ENCODE peak calls at places on chromosomes 3 and 15, in ten cellular contexts. G, S, R, I, F, V, E, W, M and P are unnamed samples.

GRCh38 chr15:38994310-38994709 is 429.7 kb upstream of the RASGRP1 start:
- DNase-seq in G (no peak), S (no peak), R (no peak), I (no peak), F (no peak), V (no peak), E (no peak), W (no peak), M (no peak), P (no peak)

GRCh38 chr15:96047255-96047931 is 283.1 kb upstream of the NR2F2 start:
- DNase-seq in G (no peak), S (peak; percentile 98), R (no peak), I (peak; percentile 83), F (peak; percentile 18), V (no peak), E (peak; percentile 60), W (no peak), M (peak; percentile 79), P (no peak)

GRCh38 chr3:13663781-13664535 is 115.0 kb downstream of the FBLN2 start:
- DNase-seq in G (no peak), S (no peak), R (no peak), I (no peak), F (no peak), V (no peak), E (no peak), W (no peak), M (no peak), P (no peak)

GRCh38 chr15:57611938-57612337 is 20.2 kb downstream of the MYZAP start:
- DNase-seq in G (no peak), S (no peak), R (peak; percentile 28), I (peak; percentile 32), F (peak; percentile 54), V (no peak), E (no peak), W (no peak), M (peak; percentile 39), P (no peak)

GRCh38 chr15:33100314-33100713 is 94.2 kb downstream of the FMN1 start:
- DNase-seq in G (no peak), S (no peak), R (no peak), I (no peak), F (no peak), V (no peak), E (no peak), W (no peak), M (no peak), P (no peak)

GRCh38 chr3:131242201-131242600 is 139.4 kb upstream of the NUDT16 start:
- DNase-seq in G (no peak), S (no peak), R (no peak), I (no peak), F (no peak), V (no peak), E (no peak), W (no peak), M (no peak), P (no peak)

GRCh38 chr3:46978381-46978780 is 1.1 kb upstream of the NBEAL2 start:
- DNase-seq in G (no peak), S (no peak), R (no peak), I (no peak), F (no peak), V (no peak), E (no peak), W (no peak), M (no peak), P (no peak)

GRCh38 chr15:70505411-70505919 is 257.9 kb downstream of the UACA start:
- DNase-seq in G (no peak), S (peak; percentile 87), R (no peak), I (peak; percentile 79), F (no peak), V (no peak), E (no peak), W (no peak), M (peak; percentile 79), P (no peak)

GRCh38 chr3:107133891-107134290 is 243.3 kb upstream of the CCDC54 start:
- DNase-seq in G (no peak), S (no peak), R (no peak), I (no peak), F (no peak), V (no peak), E (no peak), W (no peak), M (no peak), P (no peak)

GRCh38 chr3:51968175-51968681 is 974 bp upstream of the PCBP4 start:
- DNase-seq in G (no peak), S (peak; percentile 18), R (peak; percentile 69), I (peak; percentile 28), F (peak; percentile 42), V (no peak), E (no peak), W (no peak), M (no peak), P (no peak)

GRCh38 chr3:115252679-115253078 is 105.6 kb upstream of the ZBTB20 start:
- DNase-seq in G (no peak), S (no peak), R (no peak), I (no peak), F (no peak), V (no peak), E (no peak), W (no peak), M (no peak), P (no peak)

GRCh38 chr3:71035314-71035713 is 548.2 kb downstream of the FOXP1 start:
- DNase-seq in G (no peak), S (peak; percentile 83), R (no peak), I (peak; percentile 83), F (no peak), V (no peak), E (no peak), W (no peak), M (peak; percentile 68), P (no peak)

GRCh38 chr3:41900265-41900664 is 61.6 kb downstream of the ULK4 start:
- DNase-seq in G (peak; percentile 26), S (peak; percentile 44), R (no peak), I (no peak), F (no peak), V (no peak), E (no peak), W (no peak), M (peak; percentile 3), P (no peak)

GRCh38 chr3:151425640-151426336 is 35.1 kb downstream of the IGSF10 start:
- DNase-seq in G (no peak), S (no peak), R (no peak), I (no peak), F (no peak), V (no peak), E (no peak), W (no peak), M (peak; percentile 23), P (no peak)
- TF ChIP-seq CTCF in G (peak; percentile 4), S (peak; percentile 34), R (no peak), I (peak; percentile 26), F (no peak), V (no peak), E (no peak), W (no peak), M (peak; percentile 74), P (peak; percentile 44)

GRCh38 chr15:67547836-67548531 is 5.5 kb downstream of the MAP2K5 start:
- DNase-seq in G (no peak), S (peak; percentile 73), R (no peak), I (no peak), F (no peak), V (no peak), E (no peak), W (no peak), M (peak; percentile 30), P (no peak)
- TF ChIP-seq CTCF in G (no peak), S (no peak), R (no peak), I (no peak), F (no peak), V (no peak), E (no peak), W (no peak), M (no peak), P (no peak)

GRCh38 chr3:10335190-10335738 is 14.4 kb upstream of the SEC13 start:
- DNase-seq in G (no peak), S (no peak), R (no peak), I (no peak), F (no peak), V (no peak), E (no peak), W (no peak), M (no peak), P (no peak)

GRCh38 chr3:10334042-10334441 is 13.1 kb upstream of the SEC13 start:
- DNase-seq in G (no peak), S (no peak), R (no peak), I (no peak), F (no peak), V (no peak), E (no peak), W (no peak), M (no peak), P (no peak)

GRCh38 chr3:10335871-10336622 is 15.1 kb upstream of the SEC13 start:
- DNase-seq in G (no peak), S (no peak), R (no peak), I (no peak), F (no peak), V (no peak), E (no peak), W (no peak), M (no peak), P (no peak)

GRCh38 chr3:10333359-10333670 is 12.4 kb upstream of the SEC13 start:
- DNase-seq in G (no peak), S (no peak), R (no peak), I (no peak), F (no peak), V (no peak), E (no peak), W (no peak), M (no peak), P (no peak)

DNA sequence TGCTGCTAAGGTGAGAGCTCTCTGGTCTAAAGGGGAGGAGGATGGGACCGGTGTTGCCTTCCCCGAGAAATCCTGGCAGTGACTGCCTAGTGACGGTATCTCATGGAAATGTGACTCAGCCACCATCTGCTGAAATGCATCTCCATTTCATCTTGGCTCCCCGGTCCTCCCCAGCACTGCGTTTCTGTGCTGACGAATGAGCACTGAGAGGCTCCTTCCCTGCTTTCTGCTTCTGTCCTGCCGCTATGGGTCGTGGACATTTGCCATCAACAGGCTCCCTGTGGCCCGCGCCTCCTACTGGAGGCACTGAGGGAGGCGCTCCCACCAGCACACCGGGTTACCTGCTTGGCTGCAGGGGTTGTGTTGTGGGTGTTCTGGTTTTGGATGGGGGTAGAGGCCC is 13.5 kb upstream of the SEC13 start:
- DNase-seq in G (no peak), S (peak; percentile 76), R (peak; percentile 42), I (no peak), F (no peak), V (no peak), E (no peak), W (no peak), M (peak; percentile 67), P (no peak)
- TF ChIP-seq CTCF in G (no peak), S (peak; percentile 26), R (no peak), I (peak; percentile 22), F (peak; percentile 13), V (no peak), E (peak; percentile 11), W (no peak), M (peak; percentile 67), P (no peak)

GRCh38 chr3:196632033-196632751 is 7.3 kb upstream of the NRROS start:
- DNase-seq in G (peak; percentile 96), S (peak; percentile 52), R (peak; percentile 88), I (peak; percentile 72), F (peak; percentile 87), V (no peak), E (no peak), W (peak; percentile 72), M (peak; percentile 48), P (peak; percentile 88)
- TF ChIP-seq CTCF in G (no peak), S (peak; percentile 29), R (no peak), I (peak; percentile 34), F (peak; percentile 63), V (peak; percentile 23), E (peak; percentile 31), W (no peak), M (peak; percentile 52), P (peak; percentile 25)